ENCODE peak calls at places on chromosomes 12 and 14, in five cellular contexts. F is fibroblast of lung; L is PC-9; O is fibroblast of pulmonary artery; Z is CD4-positive, alpha-beta T cell. X is an unnamed sample.

GRCh38 chr12:101207086-101207780 is 2.8 kb downstream of the SLC5A8 start:
- DNase-seq in F (no peak), L (no peak), O (no peak), Z (no peak), X (no peak)

GRCh38 chr12:66456622-66457021 is 154.3 kb downstream of the HELB start:
- DNase-seq in F (no peak), L (no peak), O (no peak), Z (no peak), X (no peak)

GRCh38 chr12:63208956-63209355 is 58.0 kb upstream of the AVPR1A start:
- DNase-seq in F (no peak), L (no peak), O (no peak), Z (no peak), X (no peak)

GRCh38 chr14:105487986-105488777 is 1.5 kb downstream of the CRIP1 start:
- DNase-seq in F (no peak), L (peak; percentile 45), O (no peak), Z (peak; percentile 39), X (no peak)

GRCh38 chr12:5017638-5018348 is 25.9 kb upstream of the KCNA5 start:
- DNase-seq in F (no peak), L (no peak), O (no peak), Z (no peak), X (no peak)

GRCh38 chr14:101731187-101732080 is 30.1 kb upstream of the PPP2R5C start:
- DNase-seq in F (peak; percentile 84), L (peak; percentile 98), O (peak; percentile 79), Z (peak; percentile 83), X (peak; percentile 58)

GRCh38 chr14:77406718-77407117 is 16.6 kb downstream of the NOXRED1 start:
- DNase-seq in F (peak; percentile 50), L (no peak), O (peak; percentile 88), Z (no peak), X (no peak)

GRCh38 chr12:101696477-101697196 is 803 bp upstream of the CHPT1 start:
- DNase-seq in F (no peak), L (no peak), O (peak; percentile 18), Z (no peak), X (no peak)

GRCh38 chr12:23640754-23641153 is 308.7 kb downstream of the SOX5 start:
- DNase-seq in F (no peak), L (no peak), O (no peak), Z (no peak), X (no peak)

GRCh38 chr12:57604454-57605307 is at the start of gene DTX3:
- DNase-seq in F (peak; percentile 38), L (no peak), O (no peak), Z (peak; percentile 21), X (no peak)

GRCh38 chr12:2276288-2276842 is 223.6 kb downstream of the CACNA1C start:
- DNase-seq in F (peak; percentile 61), L (no peak), O (no peak), Z (no peak), X (no peak)

GRCh38 chr14:59055439-59056045 is 132.9 kb upstream of the DAAM1 start:
- DNase-seq in F (peak; percentile 39), L (peak; percentile 7), O (peak; percentile 76), Z (no peak), X (peak; percentile 63)

GRCh38 chr12:1872448-1872847 is 46.0 kb downstream of the CACNA2D4 start:
- DNase-seq in F (no peak), L (no peak), O (no peak), Z (no peak), X (no peak)

GRCh38 chr14:61720302-61720677 is 25.0 kb downstream of the HIF1A start:
- DNase-seq in F (peak; percentile 61), L (no peak), O (no peak), Z (no peak), X (no peak)

GRCh38 chr14:22047105-22047504 is 373.5 kb upstream of the OR4E1 start:
- DNase-seq in F (no peak), L (no peak), O (peak; percentile 2), Z (peak; percentile 24), X (no peak)

GRCh38 chr12:79887912-79888311 is 47.0 kb downstream of the PPP1R12A start:
- DNase-seq in F (no peak), L (no peak), O (no peak), Z (no peak), X (no peak)

GRCh38 chr14:104609666-104610065 is 5.1 kb upstream of the TMEM179 start:
- DNase-seq in F (no peak), L (no peak), O (no peak), Z (no peak), X (no peak)

GRCh38 chr12:94186461-94187237 is 38.3 kb downstream of the PLXNC1 start:
- DNase-seq in F (peak; percentile 71), L (no peak), O (peak; percentile 67), Z (no peak), X (no peak)

GRCh38 chr12:112837629-112838191 is 46.2 kb downstream of the RPH3A start:
- DNase-seq in F (peak; percentile 53), L (no peak), O (peak; percentile 53), Z (no peak), X (no peak)

DNA sequence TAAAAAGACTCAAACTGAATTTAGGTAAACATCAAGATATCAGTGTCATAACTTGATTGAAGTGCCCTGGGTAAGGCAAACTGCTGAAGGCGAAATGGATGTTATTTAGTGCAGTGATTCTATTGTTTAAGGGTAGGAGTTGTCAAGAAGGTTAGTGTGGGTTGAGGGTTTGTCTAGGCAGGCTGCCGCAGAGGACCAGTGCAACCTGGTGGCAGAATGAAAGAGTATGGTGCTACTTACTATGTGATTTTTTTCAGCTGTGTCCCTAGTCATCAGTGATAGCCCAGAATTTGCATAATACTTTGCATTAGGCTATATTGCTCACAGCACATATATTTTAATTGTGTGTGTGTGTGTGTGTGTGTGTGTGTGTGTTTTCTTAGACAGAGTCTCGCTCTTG is 1127.0 kb downstream of the GALC start:
- DNase-seq in F (no peak), L (no peak), O (peak; percentile 2), Z (no peak), X (no peak)
- TF ChIP-seq CTCF in F (no peak), L (no peak), O (no peak), Z (no peak), X (no peak)

GRCh38 chr12:54929998-54930397 is 54.6 kb downstream of the TESPA1 start:
- DNase-seq in F (no peak), L (no peak), O (no peak), Z (no peak), X (no peak)

GRCh38 chr12:54932038-54932437 is 52.5 kb downstream of the TESPA1 start:
- DNase-seq in F (no peak), L (no peak), O (no peak), Z (no peak), X (no peak)

GRCh38 chr12:54934419-54934818 is 50.1 kb downstream of the TESPA1 start:
- DNase-seq in F (no peak), L (no peak), O (no peak), Z (no peak), X (no peak)

GRCh38 chr12:54933381-54933780 is 51.2 kb downstream of the TESPA1 start:
- DNase-seq in F (peak; percentile 63), L (no peak), O (peak; percentile 14), Z (no peak), X (peak; percentile 42)

GRCh38 chr12:54932691-54933090 is 51.9 kb downstream of the TESPA1 start:
- DNase-seq in F (peak; percentile 11), L (no peak), O (peak; percentile 14), Z (no peak), X (no peak)
- TF ChIP-seq CTCF in F (no peak), L (no peak), O (no peak), Z (no peak), X (no peak)

GRCh38 chr12:108103087-108103486 is 26.0 kb upstream of the WSCD2 start:
- DNase-seq in F (no peak), L (no peak), O (no peak), Z (no peak), X (no peak)
- TF ChIP-seq CTCF in F (no peak), L (no peak), O (no peak), Z (no peak), X (no peak)

GRCh38 chr12:125249066-125249824 is 184.0 kb downstream of the AACS start:
- DNase-seq in F (no peak), L (no peak), O (no peak), Z (no peak), X (no peak)

GRCh38 chr12:125246346-125246656 is 181.1 kb downstream of the AACS start:
- DNase-seq in F (no peak), L (no peak), O (no peak), Z (no peak), X (no peak)

GRCh38 chr12:125245601-125246345 is 180.5 kb downstream of the AACS start:
- DNase-seq in F (no peak), L (no peak), O (no peak), Z (no peak), X (no peak)

GRCh38 chr12:125247477-125247876 is 182.2 kb downstream of the AACS start:
- DNase-seq in F (no peak), L (no peak), O (no peak), Z (no peak), X (no peak)

DNA sequence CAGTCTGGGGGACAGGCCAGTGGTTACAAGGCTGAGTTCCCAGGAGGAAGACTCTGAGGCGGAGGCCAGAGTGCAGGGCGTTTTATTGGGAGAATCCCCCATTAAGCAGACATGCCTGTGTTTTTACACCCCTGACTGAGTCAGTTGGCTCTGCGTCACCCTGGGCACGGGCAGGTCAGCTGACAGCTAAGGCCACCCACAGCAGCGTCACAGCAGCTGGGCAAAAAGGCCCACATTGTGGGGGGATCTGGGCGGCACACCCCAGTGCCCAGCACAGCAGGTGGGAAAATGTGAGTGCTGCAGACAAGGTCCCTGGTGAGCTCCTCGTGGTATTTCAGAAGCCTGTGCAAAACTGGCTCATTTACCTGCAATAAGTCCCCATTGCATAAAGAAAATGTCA is 184.7 kb downstream of the AACS start:
- DNase-seq in F (no peak), L (no peak), O (no peak), Z (no peak), X (no peak)
- TF ChIP-seq CTCF in F (no peak), L (no peak), O (no peak), Z (no peak), X (no peak)

GRCh38 chr14:37903561-37904191 is 304.0 kb upstream of the SSTR1 start:
- DNase-seq in F (peak; percentile 34), L (peak; percentile 1), O (peak; percentile 70), Z (no peak), X (peak; percentile 54)
- TF ChIP-seq CTCF in F (peak; percentile 48), L (peak; percentile 84), O (peak; percentile 47), Z (peak; percentile 52), X (peak; percentile 92)

DNA sequence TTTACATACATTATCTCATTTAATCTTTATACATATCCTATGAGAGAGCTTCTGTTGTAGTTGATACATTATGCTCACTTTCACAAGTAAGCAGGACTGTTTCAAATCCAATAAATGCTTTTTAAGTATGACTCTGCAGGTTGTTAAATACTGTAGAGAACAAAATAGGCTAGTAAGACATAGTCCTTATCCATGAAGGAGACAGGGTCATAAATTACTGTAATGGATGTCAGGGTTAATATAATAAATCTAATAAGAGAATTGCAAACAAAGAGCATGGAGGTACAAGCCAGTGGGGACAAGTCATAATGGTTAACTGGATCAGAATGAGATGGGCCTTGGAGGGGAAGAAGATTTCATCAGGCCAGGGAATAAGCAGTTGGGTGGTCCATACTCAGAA is 303.8 kb upstream of the RGS6 start:
- DNase-seq in F (no peak), L (no peak), O (no peak), Z (no peak), X (no peak)
- TF ChIP-seq CTCF in F (no peak), L (no peak), O (no peak), Z (no peak), X (no peak)

GRCh38 chr12:49369723-49370145 is 2.5 kb downstream of the SPATS2 start:
- DNase-seq in F (peak; percentile 49), L (no peak), O (peak; percentile 69), Z (no peak), X (peak; percentile 22)
- TF ChIP-seq CTCF in F (peak; percentile 65), L (no peak), O (peak; percentile 64), Z (no peak), X (peak; percentile 68)